ENCODE peak calls at places on chromosomes 11 and 22, in ten cellular contexts. One of them, this sample, is unnamed.

GRCh38 chr11:84227970-84228369 is 941.8 kb upstream of the CCDC90B start:
- DNase-seq in A549: no peak
- DNase-seq in kidney epithelial cell: no peak
- DNase-seq in upper lobe of right lung: no peak
- DNase-seq in GM12864: no peak
- DNase-seq in fibroblast of mammary gland: peak
- DNase-seq in MM.1S: no peak
- DNase-seq in cardiac fibroblast: peak
- DNase-seq in heart left ventricle: no peak
- DNase-seq in spleen: no peak
- DNase-seq in this sample: no peak

GRCh38 chr11:216081-216974 is 8.8 kb downstream of the RIC8A start:
- DNase-seq in kidney epithelial cell: no peak
- DNase-seq in cardiac fibroblast: no peak
- DNase-seq in upper lobe of right lung: no peak
- DNase-seq in A549: no peak
- DNase-seq in spleen: no peak
- DNase-seq in GM12864: no peak
- DNase-seq in MM.1S: no peak
- DNase-seq in fibroblast of mammary gland: no peak
- DNase-seq in heart left ventricle: no peak
- DNase-seq in this sample: no peak

GRCh38 chr11:126115820-126116319 is 53.2 kb upstream of the CDON start:
- DNase-seq in kidney epithelial cell: peak
- DNase-seq in A549: peak
- DNase-seq in upper lobe of right lung: peak
- DNase-seq in GM12864: no peak
- DNase-seq in heart left ventricle: peak
- DNase-seq in spleen: peak
- DNase-seq in MM.1S: no peak
- DNase-seq in fibroblast of mammary gland: peak
- DNase-seq in cardiac fibroblast: peak
- DNase-seq in this sample: peak

GRCh38 chr11:64353101-64353738 is 5.7 kb upstream of the RPS6KA4 start:
- DNase-seq in kidney epithelial cell: no peak
- DNase-seq in spleen: no peak
- DNase-seq in fibroblast of mammary gland: no peak
- DNase-seq in GM12864: no peak
- DNase-seq in heart left ventricle: no peak
- DNase-seq in A549: no peak
- DNase-seq in upper lobe of right lung: no peak
- DNase-seq in cardiac fibroblast: no peak
- DNase-seq in MM.1S: no peak
- DNase-seq in this sample: no peak

GRCh38 chr11:79054636-79055035 is 386.2 kb downstream of the TENM4 start:
- DNase-seq in cardiac fibroblast: peak
- DNase-seq in fibroblast of mammary gland: peak
- DNase-seq in GM12864: no peak
- DNase-seq in heart left ventricle: no peak
- DNase-seq in spleen: no peak
- DNase-seq in MM.1S: no peak
- DNase-seq in kidney epithelial cell: no peak
- DNase-seq in upper lobe of right lung: no peak
- DNase-seq in A549: no peak
- DNase-seq in this sample: no peak

GRCh38 chr11:35523861-35524260 is 1.6 kb downstream of the PAMR1 start:
- DNase-seq in heart left ventricle: no peak
- DNase-seq in MM.1S: no peak
- DNase-seq in spleen: no peak
- DNase-seq in kidney epithelial cell: no peak
- DNase-seq in upper lobe of right lung: no peak
- DNase-seq in A549: no peak
- DNase-seq in fibroblast of mammary gland: no peak
- DNase-seq in GM12864: no peak
- DNase-seq in cardiac fibroblast: no peak
- DNase-seq in this sample: no peak

GRCh38 chr22:33529424-33530113 is 390.7 kb downstream of the LARGE1 start:
- DNase-seq in fibroblast of mammary gland: peak
- DNase-seq in MM.1S: no peak
- DNase-seq in GM12864: no peak
- DNase-seq in heart left ventricle: no peak
- DNase-seq in upper lobe of right lung: no peak
- DNase-seq in cardiac fibroblast: peak
- DNase-seq in spleen: no peak
- DNase-seq in A549: no peak
- DNase-seq in kidney epithelial cell: no peak
- DNase-seq in this sample: no peak

GRCh38 chr11:71186861-71187260 is 65.5 kb downstream of the SHANK2 start:
- DNase-seq in upper lobe of right lung: peak
- DNase-seq in fibroblast of mammary gland: no peak
- DNase-seq in spleen: peak
- DNase-seq in cardiac fibroblast: no peak
- DNase-seq in GM12864: no peak
- DNase-seq in MM.1S: no peak
- DNase-seq in heart left ventricle: no peak
- DNase-seq in kidney epithelial cell: no peak
- DNase-seq in A549: no peak
- DNase-seq in this sample: no peak

GRCh38 chr11:122491486-122491885 is 164.0 kb upstream of the UBASH3B start:
- DNase-seq in MM.1S: no peak
- DNase-seq in A549: no peak
- DNase-seq in GM12864: no peak
- DNase-seq in heart left ventricle: peak
- DNase-seq in fibroblast of mammary gland: peak
- DNase-seq in spleen: no peak
- DNase-seq in upper lobe of right lung: no peak
- DNase-seq in kidney epithelial cell: no peak
- DNase-seq in cardiac fibroblast: peak
- DNase-seq in this sample: no peak

GRCh38 chr11:72227316-72228228 is 3.0 kb downstream of the INPPL1 start:
- DNase-seq in A549: no peak
- DNase-seq in GM12864: no peak
- DNase-seq in upper lobe of right lung: peak
- DNase-seq in heart left ventricle: no peak
- DNase-seq in MM.1S: no peak
- DNase-seq in cardiac fibroblast: peak
- DNase-seq in fibroblast of mammary gland: peak
- DNase-seq in spleen: peak
- DNase-seq in kidney epithelial cell: no peak
- DNase-seq in this sample: no peak

GRCh38 chr22:38657248-38657909 is 941 bp downstream of the CBY1 start:
- DNase-seq in heart left ventricle: no peak
- DNase-seq in spleen: peak
- DNase-seq in A549: no peak
- DNase-seq in kidney epithelial cell: no peak
- DNase-seq in fibroblast of mammary gland: peak
- DNase-seq in GM12864: no peak
- DNase-seq in upper lobe of right lung: no peak
- DNase-seq in MM.1S: peak
- DNase-seq in cardiac fibroblast: peak
- DNase-seq in this sample: no peak

GRCh38 chr11:465896-466538 is 15.9 kb downstream of the PTDSS2 start:
- DNase-seq in cardiac fibroblast: no peak
- DNase-seq in upper lobe of right lung: no peak
- DNase-seq in spleen: no peak
- DNase-seq in A549: no peak
- DNase-seq in GM12864: no peak
- DNase-seq in fibroblast of mammary gland: no peak
- DNase-seq in MM.1S: no peak
- DNase-seq in heart left ventricle: no peak
- DNase-seq in kidney epithelial cell: no peak
- DNase-seq in this sample: no peak

GRCh38 chr11:26344647-26345046 is 12.7 kb downstream of the ANO3 start:
- DNase-seq in heart left ventricle: no peak
- DNase-seq in cardiac fibroblast: peak
- DNase-seq in A549: no peak
- DNase-seq in GM12864: no peak
- DNase-seq in MM.1S: no peak
- DNase-seq in upper lobe of right lung: no peak
- DNase-seq in kidney epithelial cell: no peak
- DNase-seq in spleen: no peak
- DNase-seq in fibroblast of mammary gland: peak
- DNase-seq in this sample: no peak

GRCh38 chr22:27152033-27152432 is 494.6 kb downstream of the MIAT start:
- DNase-seq in upper lobe of right lung: no peak
- DNase-seq in A549: no peak
- DNase-seq in cardiac fibroblast: no peak
- DNase-seq in heart left ventricle: no peak
- DNase-seq in MM.1S: no peak
- DNase-seq in kidney epithelial cell: no peak
- DNase-seq in fibroblast of mammary gland: no peak
- DNase-seq in spleen: no peak
- DNase-seq in GM12864: no peak
- DNase-seq in this sample: no peak

GRCh38 chr22:27149886-27150529 is 492.6 kb downstream of the MIAT start:
- DNase-seq in heart left ventricle: no peak
- DNase-seq in GM12864: no peak
- DNase-seq in kidney epithelial cell: no peak
- DNase-seq in fibroblast of mammary gland: peak
- DNase-seq in A549: no peak
- DNase-seq in MM.1S: no peak
- DNase-seq in upper lobe of right lung: no peak
- DNase-seq in spleen: no peak
- DNase-seq in cardiac fibroblast: peak
- DNase-seq in this sample: no peak

GRCh38 chr22:27150530-27150909 is 493.1 kb downstream of the MIAT start:
- DNase-seq in GM12864: no peak
- DNase-seq in A549: no peak
- DNase-seq in spleen: no peak
- DNase-seq in fibroblast of mammary gland: no peak
- DNase-seq in heart left ventricle: no peak
- DNase-seq in upper lobe of right lung: no peak
- DNase-seq in cardiac fibroblast: peak
- DNase-seq in kidney epithelial cell: no peak
- DNase-seq in MM.1S: no peak
- DNase-seq in this sample: no peak

GRCh38 chr22:27152883-27153282 is 495.5 kb downstream of the MIAT start:
- DNase-seq in upper lobe of right lung: no peak
- DNase-seq in kidney epithelial cell: no peak
- DNase-seq in MM.1S: no peak
- DNase-seq in heart left ventricle: no peak
- DNase-seq in A549: no peak
- DNase-seq in fibroblast of mammary gland: no peak
- DNase-seq in GM12864: no peak
- DNase-seq in spleen: no peak
- DNase-seq in cardiac fibroblast: no peak
- DNase-seq in this sample: no peak

GRCh38 chr22:27151407-27151806 is 494.0 kb downstream of the MIAT start:
- DNase-seq in cardiac fibroblast: no peak
- DNase-seq in kidney epithelial cell: no peak
- DNase-seq in spleen: no peak
- DNase-seq in MM.1S: no peak
- DNase-seq in heart left ventricle: no peak
- DNase-seq in A549: peak
- DNase-seq in upper lobe of right lung: no peak
- DNase-seq in fibroblast of mammary gland: no peak
- DNase-seq in GM12864: no peak
- DNase-seq in this sample: no peak
- TF ChIP-seq CTCF in cardiac fibroblast: peak
- TF ChIP-seq CTCF in kidney epithelial cell: no peak
- TF ChIP-seq CTCF in spleen: no peak
- TF ChIP-seq CTCF in MM.1S: no peak
- TF ChIP-seq CTCF in heart left ventricle: no peak
- TF ChIP-seq CTCF in A549: no peak
- TF ChIP-seq CTCF in upper lobe of right lung: no peak
- TF ChIP-seq CTCF in fibroblast of mammary gland: no peak
- TF ChIP-seq CTCF in GM12864: no peak
- TF ChIP-seq CTCF in this sample: peak

GRCh38 chr22:19959043-19959586 is 17.5 kb upstream of the TXNRD2 start:
- DNase-seq in heart left ventricle: peak
- DNase-seq in kidney epithelial cell: no peak
- DNase-seq in GM12864: no peak
- DNase-seq in fibroblast of mammary gland: peak
- DNase-seq in upper lobe of right lung: peak
- DNase-seq in MM.1S: no peak
- DNase-seq in cardiac fibroblast: peak
- DNase-seq in A549: no peak
- DNase-seq in spleen: peak
- DNase-seq in this sample: no peak
- H3K4me3 ChIP-seq in heart left ventricle: peak
- H3K4me3 ChIP-seq in kidney epithelial cell: peak
- H3K4me3 ChIP-seq in GM12864: no peak
- H3K4me3 ChIP-seq in fibroblast of mammary gland: peak
- H3K4me3 ChIP-seq in upper lobe of right lung: peak
- H3K4me3 ChIP-seq in MM.1S: no peak
- H3K4me3 ChIP-seq in cardiac fibroblast: no peak
- H3K4me3 ChIP-seq in A549: no peak
- H3K4me3 ChIP-seq in spleen: no peak
- H3K4me3 ChIP-seq in this sample: peak

GRCh38 chr11:123725995-123726655 is 15.3 kb downstream of the ZNF202 start:
- DNase-seq in GM12864: no peak
- DNase-seq in A549: no peak
- DNase-seq in cardiac fibroblast: no peak
- DNase-seq in fibroblast of mammary gland: no peak
- DNase-seq in kidney epithelial cell: no peak
- DNase-seq in spleen: no peak
- DNase-seq in heart left ventricle: no peak
- DNase-seq in MM.1S: no peak
- DNase-seq in upper lobe of right lung: no peak
- DNase-seq in this sample: no peak
- TF ChIP-seq CTCF in GM12864: no peak
- TF ChIP-seq CTCF in A549: no peak
- TF ChIP-seq CTCF in cardiac fibroblast: no peak
- TF ChIP-seq CTCF in fibroblast of mammary gland: no peak
- TF ChIP-seq CTCF in kidney epithelial cell: no peak
- TF ChIP-seq CTCF in spleen: no peak
- TF ChIP-seq CTCF in heart left ventricle: no peak
- TF ChIP-seq CTCF in MM.1S: no peak
- TF ChIP-seq CTCF in upper lobe of right lung: no peak
- TF ChIP-seq CTCF in this sample: no peak

GRCh38 chr11:111910637-111911562 is 670 bp downstream of the CRYAB start:
- DNase-seq in MM.1S: no peak
- DNase-seq in A549: no peak
- DNase-seq in heart left ventricle: peak
- DNase-seq in cardiac fibroblast: no peak
- DNase-seq in kidney epithelial cell: no peak
- DNase-seq in spleen: no peak
- DNase-seq in GM12864: no peak
- DNase-seq in fibroblast of mammary gland: no peak
- DNase-seq in upper lobe of right lung: no peak
- DNase-seq in this sample: no peak

GRCh38 chr11:111913031-111913861 is 712 bp downstream of the HSPB2 start:
- DNase-seq in kidney epithelial cell: no peak
- DNase-seq in spleen: no peak
- DNase-seq in heart left ventricle: peak
- DNase-seq in MM.1S: no peak
- DNase-seq in cardiac fibroblast: no peak
- DNase-seq in A549: no peak
- DNase-seq in upper lobe of right lung: no peak
- DNase-seq in fibroblast of mammary gland: no peak
- DNase-seq in GM12864: no peak
- DNase-seq in this sample: no peak

GRCh38 chr11:111911563-111912401 is at the start of gene CRYAB:
- DNase-seq in spleen: no peak
- DNase-seq in heart left ventricle: peak
- DNase-seq in GM12864: no peak
- DNase-seq in MM.1S: no peak
- DNase-seq in kidney epithelial cell: peak
- DNase-seq in cardiac fibroblast: peak
- DNase-seq in upper lobe of right lung: peak
- DNase-seq in fibroblast of mammary gland: peak
- DNase-seq in A549: peak
- DNase-seq in this sample: peak

GRCh38 chr11:111913997-111914396 is 1.5 kb downstream of the HSPB2 start:
- DNase-seq in upper lobe of right lung: no peak
- DNase-seq in MM.1S: no peak
- DNase-seq in A549: no peak
- DNase-seq in cardiac fibroblast: peak
- DNase-seq in fibroblast of mammary gland: peak
- DNase-seq in kidney epithelial cell: no peak
- DNase-seq in GM12864: no peak
- DNase-seq in heart left ventricle: peak
- DNase-seq in spleen: no peak
- DNase-seq in this sample: no peak

GRCh38 chr11:111912535-111912934 is at the start of gene HSPB2:
- DNase-seq in GM12864: no peak
- DNase-seq in MM.1S: no peak
- DNase-seq in kidney epithelial cell: no peak
- DNase-seq in upper lobe of right lung: no peak
- DNase-seq in spleen: no peak
- DNase-seq in heart left ventricle: peak
- DNase-seq in A549: no peak
- DNase-seq in fibroblast of mammary gland: no peak
- DNase-seq in cardiac fibroblast: no peak
- DNase-seq in this sample: no peak
- H3K4me3 ChIP-seq in GM12864: no peak
- H3K4me3 ChIP-seq in MM.1S: no peak
- H3K4me3 ChIP-seq in kidney epithelial cell: no peak
- H3K4me3 ChIP-seq in upper lobe of right lung: peak
- H3K4me3 ChIP-seq in spleen: peak
- H3K4me3 ChIP-seq in heart left ventricle: peak
- H3K4me3 ChIP-seq in A549: no peak
- H3K4me3 ChIP-seq in fibroblast of mammary gland: peak
- H3K4me3 ChIP-seq in cardiac fibroblast: peak
- H3K4me3 ChIP-seq in this sample: peak